ENCODE peak calls at places on chromosome 17, in five cellular contexts. N is ovary, G is AG04450, U is HTR-8/SVneo, L is HEK293T. T is an unnamed sample.

GRCh38 chr17:37301288-37301687 is 74.5 kb upstream of the C17orf78 start:
- DNase-seq in N (no peak), G (no peak), U (no peak), L (peak), T (no peak)

GRCh38 chr17:79829457-79829856 is 9.8 kb downstream of the CBX4 start:
- DNase-seq in N (no peak), G (no peak), U (no peak), L (no peak), T (no peak)

GRCh38 chr17:80724723-80725388 is 180.2 kb downstream of the RPTOR start:
- DNase-seq in N (peak), G (no peak), U (peak), L (no peak), T (no peak)

GRCh38 chr17:63832014-63832413 is 4.6 kb upstream of the FTSJ3 start:
- DNase-seq in N (no peak), G (no peak), U (no peak), L (no peak), T (no peak)

GRCh38 chr17:37742114-37742761 is 2.6 kb downstream of the HNF1B start:
- DNase-seq in N (no peak), G (no peak), U (no peak), L (no peak), T (no peak)

GRCh38 chr17:4928881-4929280 is 3.2 kb upstream of the GP1BA start:
- DNase-seq in N (no peak), G (no peak), U (no peak), L (no peak), T (no peak)

GRCh38 chr17:76511562-76512365 is 10.5 kb upstream of the RHBDF2 start:
- DNase-seq in N (no peak), G (no peak), U (no peak), L (no peak), T (no peak)

GRCh38 chr17:4895121-4895520 is 4.2 kb upstream of the C17orf107 start:
- DNase-seq in N (no peak), G (no peak), U (no peak), L (no peak), T (no peak)

GRCh38 chr17:50042211-50042610 is 13.7 kb upstream of the ITGA3 start:
- DNase-seq in N (no peak), G (no peak), U (no peak), L (no peak), T (no peak)

GRCh38 chr17:70582777-70583176 is 413.4 kb downstream of the KCNJ2 start:
- DNase-seq in N (no peak), G (no peak), U (no peak), L (no peak), T (no peak)

GRCh38 chr17:71828182-71828596 is 292.6 kb upstream of the SOX9 start:
- DNase-seq in N (no peak), G (no peak), U (no peak), L (peak), T (no peak)

GRCh38 chr17:8366231-8366630 is 10.3 kb downstream of the KRABD2 start:
- DNase-seq in N (no peak), G (peak), U (peak), L (no peak), T (no peak)

GRCh38 chr17:37564252-37564651 is 45.0 kb downstream of the SYNRG start:
- DNase-seq in N (no peak), G (no peak), U (no peak), L (no peak), T (no peak)

GRCh38 chr17:45256114-45256966 is 5.6 kb downstream of the SPATA32 start:
- DNase-seq in N (no peak), G (no peak), U (no peak), L (no peak), T (no peak)

GRCh38 chr17:66190738-66191606 is 961 bp downstream of the CEP112 start:
- DNase-seq in N (no peak), G (no peak), U (peak), L (peak), T (no peak)

GRCh38 chr17:8315740-8316217 is 5.7 kb downstream of the ARHGEF15 start:
- DNase-seq in N (no peak), G (no peak), U (no peak), L (no peak), T (no peak)

GRCh38 chr17:207775-208174 is 26.3 kb upstream of the DOC2B start:
- DNase-seq in N (no peak), G (no peak), U (no peak), L (no peak), T (no peak)

GRCh38 chr17:28507567-28508195 is 1.5 kb downstream of the FOXN1 start:
- DNase-seq in N (no peak), G (no peak), U (no peak), L (no peak), T (no peak)

GRCh38 chr17:31339906-31340661 is 18.7 kb upstream of the EVI2A start:
- DNase-seq in N (no peak), G (no peak), U (no peak), L (no peak), T (no peak)

GRCh38 chr17:71327376-71328059 is 793.3 kb upstream of the SOX9 start:
- DNase-seq in N (no peak), G (peak), U (peak), L (no peak), T (no peak)

GRCh38 chr17:42288985-42289862 is 926 bp downstream of the STAT5A start:
- DNase-seq in N (peak), G (no peak), U (no peak), L (no peak), T (peak)

GRCh38 chr17:41547921-41548843 is 20.1 kb upstream of the KRT19 start:
- DNase-seq in N (peak), G (peak), U (peak), L (no peak), T (no peak)

T was measured in GM10248.